ENCODE peak calls at places on chromosomes 12 and 14, in four cellular contexts. E is HuH-7, N is mammary epithelial cell, X is HCT116. A is an unnamed sample.

GRCh38 chr12:4978737-4979136 is 64.9 kb upstream of the KCNA5 start:
- DNase-seq in E (no peak), N (no peak), X (no peak), A (no peak)

GRCh38 chr12:60191676-60192359 is 596.0 kb downstream of the SLC16A7 start:
- DNase-seq in X (no peak), N (peak; percentile 39), E (no peak), A (no peak)

GRCh38 chr12:47504775-47505446 is 200.9 kb downstream of the RPAP3 start:
- DNase-seq in N (peak; percentile 65), E (no peak), X (no peak), A (no peak)

GRCh38 chr14:44149597-44149996 is 357.5 kb downstream of the FSCB start:
- DNase-seq in E (peak; percentile 15), X (peak; percentile 43), N (peak; percentile 28), A (peak; percentile 3)

GRCh38 chr14:28975084-28975483 is 208.5 kb downstream of the FOXG1 start:
- DNase-seq in N (no peak), X (no peak), E (no peak), A (no peak)

GRCh38 chr14:44803239-44803905 is 158.4 kb downstream of the KLHL28 start:
- DNase-seq in E (peak; percentile 26), N (peak; percentile 46), X (peak; percentile 45), A (no peak)

GRCh38 chr12:89355243-89356068 is 3.2 kb upstream of the DUSP6 start:
- DNase-seq in E (no peak), N (peak; percentile 19), X (no peak), A (no peak)

GRCh38 chr14:102277874-102278630 is 26.9 kb downstream of the MOK start:
- DNase-seq in N (no peak), E (no peak), X (no peak), A (no peak)

GRCh38 chr12:42166501-42166900 is 21.8 kb upstream of the GXYLT1 start:
- DNase-seq in X (no peak), N (no peak), E (no peak), A (no peak)

GRCh38 chr12:131919051-131919347 is 10.1 kb upstream of the PUS1 start:
- DNase-seq in X (no peak), E (no peak), N (no peak), A (no peak)

GRCh38 chr14:33165144-33165925 is 226.7 kb downstream of the NPAS3 start:
- DNase-seq in E (no peak), N (no peak), X (no peak), A (no peak)

GRCh38 chr12:89960607-89961394 is 252.2 kb upstream of the ATP2B1 start:
- DNase-seq in X (no peak), E (no peak), N (peak; percentile 72), A (no peak)

GRCh38 chr14:22545842-22546721 is 42.9 kb downstream of the DAD1 start:
- DNase-seq in X (no peak), E (no peak), N (no peak), A (no peak)

GRCh38 chr12:132250707-132251106 is 78.7 kb downstream of the GALNT9 start:
- DNase-seq in N (no peak), E (no peak), X (no peak), A (no peak)

GRCh38 chr12:13223941-13224340 is 27.4 kb downstream of the EMP1 start:
- DNase-seq in E (no peak), X (no peak), N (no peak), A (no peak)

GRCh38 chr14:30295980-30296379 is 263.0 kb upstream of the G2E3 start:
- DNase-seq in E (no peak), N (peak; percentile 44), X (no peak), A (no peak)

GRCh38 chr12:53495903-53496751 is 3.1 kb downstream of the MAP3K12 start:
- DNase-seq in E (peak; percentile 47), X (no peak), N (no peak), A (no peak)

GRCh38 chr12:623865-624372 is 39.3 kb downstream of the NINJ2 start:
- DNase-seq in X (no peak), E (no peak), N (no peak), A (no peak)

GRCh38 chr14:70170976-70171375 is 17.8 kb downstream of the SLC8A3 start:
- DNase-seq in E (no peak), N (no peak), X (no peak), A (no peak)

GRCh38 chr14:92603309-92604257 is 90.0 kb downstream of the RIN3 start:
- DNase-seq in X (no peak), E (no peak), N (peak; percentile 51), A (no peak)

GRCh38 chr12:19409376-19409775 is 29.9 kb upstream of the AEBP2 start:
- DNase-seq in X (no peak), E (no peak), N (no peak), A (no peak)

GRCh38 chr14:47022721-47023120 is 371.1 kb upstream of the RPL10L start:
- DNase-seq in X (no peak), N (peak; percentile 73), E (no peak), A (no peak)

GRCh38 chr14:32761381-32761968 is 177.2 kb upstream of the NPAS3 start:
- DNase-seq in X (no peak), N (no peak), E (no peak), A (no peak)

GRCh38 chr14:76647699-76648298 is 113.5 kb upstream of the VASH1 start:
- DNase-seq in N (peak; percentile 44), E (peak; percentile 62), X (peak; percentile 48), A (peak; percentile 40)

GRCh38 chr12:10749700-10750384 is 26.7 kb upstream of the YBX3 start:
- DNase-seq in N (peak; percentile 90), E (peak; percentile 23), X (peak; percentile 94), A (peak; percentile 83)

GRCh38 chr12:64091186-64091585 is 130.9 kb downstream of the KICS2 start:
- DNase-seq in E (no peak), N (no peak), X (no peak), A (no peak)

GRCh38 chr14:57866199-57866755 is 385 bp upstream of the SLC35F4 start:
- DNase-seq in E (no peak), N (no peak), X (no peak), A (no peak)

A was measured in DND-41.